ENCODE peak calls at places on chromosomes 6 and 20, in four cellular contexts. N, B, V and F are unnamed samples.
A peak's percentile ranks its signal among the peaks of the same experiment; 100 is the strongest.

GRCh38 chr6:167443098-167443680 is 118.3 kb downstream of the TTLL2 start:
- DNase-seq in N (no peak), B (no peak), V (no peak), F (no peak)

GRCh38 chr6:114520976-114521375 is 178.2 kb upstream of the HS3ST5 start:
- DNase-seq in N (no peak), B (no peak), V (no peak), F (no peak)

GRCh38 chr6:150514806-150515362 is 84.8 kb upstream of the PLEKHG1 start:
- DNase-seq in N (no peak), B (no peak), V (no peak), F (no peak)

GRCh38 chr6:138289739-138290138 is 71.4 kb upstream of the PBOV1 start:
- DNase-seq in N (no peak), B (peak; percentile 11), V (no peak), F (no peak)

GRCh38 chr6:5213851-5214507 is 46.8 kb downstream of the LYRM4 start:
- DNase-seq in N (no peak), B (no peak), V (no peak), F (no peak)

GRCh38 chr6:147547369-147547902 is 38.9 kb downstream of the SAMD5 start:
- DNase-seq in N (no peak), B (peak; percentile 44), V (no peak), F (no peak)

GRCh38 chr6:105204331-105204730 is 24.5 kb upstream of the POPDC3 start:
- DNase-seq in N (no peak), B (no peak), V (no peak), F (no peak)

GRCh38 chr6:105326838-105327745 is 75.8 kb downstream of the PREP start:
- DNase-seq in N (no peak), B (no peak), V (no peak), F (no peak)

GRCh38 chr6:85580878-85581267 is 12.8 kb downstream of the SNX14 start:
- DNase-seq in N (no peak), B (peak; percentile 89), V (no peak), F (no peak)

GRCh38 chr6:13708679-13709261 is 2.9 kb downstream of the RANBP9 start:
- DNase-seq in N (no peak), B (peak; percentile 23), V (no peak), F (no peak)

GRCh38 chr6:110356778-110357177 is 1.4 kb downstream of the METTL24 start:
- DNase-seq in N (no peak), B (no peak), V (no peak), F (no peak)

GRCh38 chr6:20548264-20548663 is 14.0 kb downstream of the CDKAL1 start:
- DNase-seq in N (no peak), B (no peak), V (no peak), F (no peak)

GRCh38 chr6:3194535-3195376 is 32.7 kb downstream of the TUBB2B start:
- DNase-seq in N (no peak), B (peak; percentile 29), V (no peak), F (no peak)

GRCh38 chr6:21846541-21847451 is 253.2 kb downstream of the SOX4 start:
- DNase-seq in N (no peak), B (no peak), V (no peak), F (no peak)

GRCh38 chr6:125718109-125718508 is 31.3 kb upstream of the HEY2 start:
- DNase-seq in N (no peak), B (no peak), V (no peak), F (no peak)

GRCh38 chr6:129312865-129313264 is 397.1 kb downstream of the ARHGAP18 start:
- DNase-seq in N (no peak), B (no peak), V (no peak), F (no peak)

GRCh38 chr6:135858941-135859340 is 7.4 kb downstream of the PDE7B start:
- DNase-seq in N (no peak), B (no peak), V (no peak), F (no peak)

GRCh38 chr6:110551088-110551487 is 74.7 kb upstream of the SLC22A16 start:
- DNase-seq in N (no peak), B (no peak), V (no peak), F (no peak)

GRCh38 chr20:10790013-10790412 is 116.2 kb upstream of the JAG1 start:
- DNase-seq in N (no peak), B (no peak), V (no peak), F (peak; percentile 82)

GRCh38 chr20:47854687-47855212 is 69.5 kb upstream of the SULF2 start:
- DNase-seq in N (no peak), B (peak; percentile 43), V (no peak), F (peak; percentile 12)

GRCh38 chr6:151341481-151342195 is 49.7 kb downstream of the ZBTB2 start:
- DNase-seq in N (no peak), B (no peak), V (no peak), F (no peak)

GRCh38 chr6:134826889-134827737 is 122.8 kb downstream of the ALDH8A1 start:
- DNase-seq in N (no peak), B (no peak), V (no peak), F (no peak)

GRCh38 chr6:142942805-142943227 is 2.2 kb downstream of the HIVEP2 start:
- DNase-seq in N (no peak), B (peak; percentile 20), V (no peak), F (no peak)

GRCh38 chr6:150038202-150038830 is 13.0 kb upstream of the RAET1L start:
- DNase-seq in N (no peak), B (no peak), V (no peak), F (no peak)

GRCh38 chr6:87066449-87067288 is 28.2 kb downstream of the CGA start:
- DNase-seq in N (peak; percentile 30), B (peak; percentile 69), V (peak; percentile 28), F (peak; percentile 2)

GRCh38 chr6:499617-500016 is 108.1 kb downstream of the IRF4 start:
- DNase-seq in N (no peak), B (no peak), V (no peak), F (no peak)

GRCh38 chr6:36851632-36852031 is 12.4 kb upstream of the CPNE5 start:
- DNase-seq in N (no peak), B (no peak), V (no peak), F (no peak)

GRCh38 chr20:32165836-32166545 is 41.6 kb downstream of the PLAGL2 start:
- DNase-seq in N (no peak), B (no peak), V (no peak), F (no peak)

GRCh38 chr6:77650098-77650663 is 2.7 kb upstream of the MEI4 start:
- DNase-seq in N (no peak), B (peak; percentile 45), V (no peak), F (no peak)

GRCh38 chr6:45327956-45328522 is at the start of gene RUNX2:
- DNase-seq in N (no peak), B (no peak), V (no peak), F (no peak)

GRCh38 chr6:25442898-25443297 is 163.7 kb downstream of the CARMIL1 start:
- DNase-seq in N (no peak), B (no peak), V (no peak), F (no peak)

GRCh38 chr6:44223471-44224153 is at the start of gene SLC29A1:
- DNase-seq in N (peak; percentile 90), B (peak; percentile 89), V (no peak), F (peak; percentile 88)
- TF ChIP-seq POLR2AphosphoS5 in N (no peak), B (peak; percentile 45), V (peak; percentile 50), F (peak; percentile 90)

DNA sequence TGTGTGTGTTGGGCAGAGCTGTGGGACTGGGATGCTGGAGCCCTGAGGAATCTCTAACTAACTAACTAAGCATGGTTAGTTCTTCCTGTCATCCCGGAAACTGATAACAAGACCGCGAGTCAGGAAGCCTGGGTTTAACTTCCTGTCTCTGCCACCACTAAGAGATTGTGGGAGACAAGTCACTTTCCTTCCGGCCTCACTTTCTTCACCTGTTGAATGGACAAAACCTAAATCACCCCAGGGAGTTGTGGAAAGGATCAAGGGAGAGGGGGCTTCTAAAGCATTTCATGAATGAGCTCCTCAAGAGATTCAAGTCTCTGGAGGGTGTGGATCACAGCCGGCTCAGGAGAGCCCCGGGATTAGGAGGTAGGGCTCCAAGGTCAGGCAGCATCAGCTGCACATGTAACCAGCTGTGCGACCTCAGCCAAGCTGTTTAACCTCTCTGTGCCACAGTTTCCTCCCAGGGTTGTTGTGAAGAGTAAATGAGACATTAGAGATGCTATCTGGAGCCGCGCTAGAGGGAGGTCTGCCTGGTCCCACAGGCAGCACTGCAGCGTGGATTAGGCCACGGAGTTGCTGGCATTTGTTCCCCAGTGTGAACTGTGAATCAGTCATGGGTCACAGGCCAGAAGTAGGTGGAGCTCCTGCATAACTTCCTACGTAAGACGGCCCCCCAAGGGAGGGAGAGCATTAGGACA is 105.1 kb downstream of the TOX2 start:
- DNase-seq in N (no peak), B (no peak), V (no peak), F (no peak)
- TF ChIP-seq SPI1 in N (no peak), B (no peak), V (no peak), F (no peak)

DNA sequence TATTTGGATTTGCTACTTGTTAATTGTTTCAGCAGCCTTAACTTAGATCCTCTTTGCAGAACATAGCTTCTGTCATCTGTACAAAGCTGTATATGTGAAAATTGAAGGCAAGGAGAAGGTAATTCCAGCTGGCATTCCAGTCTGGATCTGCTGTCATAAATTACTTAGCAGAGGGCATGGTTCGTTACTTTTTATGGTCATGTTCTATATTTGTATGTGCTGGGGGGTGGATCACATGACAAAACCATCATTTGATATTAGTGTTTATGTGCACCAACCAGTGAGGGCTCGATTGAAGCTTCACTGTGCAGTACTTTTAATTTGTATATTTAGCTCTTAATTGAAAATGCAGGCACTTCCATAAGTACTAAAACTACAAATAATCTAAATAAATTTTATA is 80.2 kb downstream of the CAP2 start:
- DNase-seq in N (no peak), B (no peak), V (no peak), F (no peak)
- TF ChIP-seq POLR2AphosphoS5 in N (no peak), B (no peak), V (no peak), F (no peak)

GRCh38 chr6:43858161-43859153 is 88.4 kb downstream of the VEGFA start:
- DNase-seq in N (no peak), B (no peak), V (no peak), F (no peak)

GRCh38 chr6:43862925-43863324 is 92.9 kb downstream of the VEGFA start:
- DNase-seq in N (no peak), B (no peak), V (no peak), F (no peak)

GRCh38 chr6:43859213-43859612 is 89.2 kb downstream of the VEGFA start:
- DNase-seq in N (no peak), B (no peak), V (no peak), F (no peak)

GRCh38 chr6:43860285-43860684 is 90.3 kb downstream of the VEGFA start:
- DNase-seq in N (no peak), B (no peak), V (no peak), F (no peak)

DNA sequence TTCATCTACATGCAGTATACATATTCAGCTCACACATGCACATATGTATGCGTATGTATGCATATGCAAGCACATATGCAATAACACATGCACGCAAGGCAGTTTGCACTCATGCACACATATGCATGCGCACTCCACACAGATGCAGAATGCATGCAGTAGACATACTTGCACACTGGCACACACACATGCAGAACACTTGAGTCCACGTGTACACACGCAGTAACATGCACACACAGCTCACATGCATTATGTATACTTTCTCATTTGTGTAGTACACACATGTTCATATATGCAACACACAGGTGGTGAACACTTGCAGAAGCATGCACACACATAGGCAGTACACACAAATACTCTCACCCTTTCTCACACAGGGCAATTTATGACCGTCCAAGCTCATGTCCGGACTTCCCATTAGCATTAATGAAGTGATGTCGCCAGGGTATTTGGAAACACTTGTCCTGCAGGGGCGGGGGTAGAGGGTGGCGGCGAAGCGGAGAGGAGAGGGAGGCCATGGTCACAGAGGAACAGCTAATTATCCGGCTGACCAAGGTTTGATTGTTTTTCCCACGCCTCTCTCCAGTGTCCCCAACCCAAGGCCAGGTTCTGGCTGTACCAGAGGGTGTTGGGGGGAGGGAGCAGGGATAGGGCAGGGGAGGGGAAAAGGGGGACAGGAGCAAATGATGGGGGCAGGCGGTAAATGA is 91.4 kb downstream of the VEGFA start:
- DNase-seq in N (no peak), B (no peak), V (no peak), F (no peak)
- TF ChIP-seq SPI1 in N (no peak), B (no peak), V (no peak), F (no peak)